ENCODE peak calls at places on chromosomes 13 and 19, in six cellular contexts. One of them, this sample, is unnamed.
A peak's percentile ranks its signal among the peaks of the same experiment; 100 is the strongest.

GRCh38 chr19:19381007-19381926 is 24.2 kb upstream of the GATAD2A start:
- DNase-seq in lower lobe of right lung: peak; percentile 70
- DNase-seq in heart right ventricle: no peak
- DNase-seq in mammary epithelial cell: no peak
- DNase-seq in PC-9: peak; percentile 26
- DNase-seq in heart left ventricle: no peak
- DNase-seq in this sample: peak; percentile 84

GRCh38 chr13:35530147-35530546 is 53.7 kb upstream of the MAB21L1 start:
- DNase-seq in lower lobe of right lung: no peak
- DNase-seq in heart right ventricle: peak; percentile 29
- DNase-seq in mammary epithelial cell: no peak
- DNase-seq in PC-9: no peak
- DNase-seq in heart left ventricle: peak; percentile 26
- DNase-seq in this sample: no peak

GRCh38 chr13:85503797-85504196 is 295.4 kb downstream of the SLITRK6 start:
- DNase-seq in lower lobe of right lung: no peak
- DNase-seq in heart right ventricle: no peak
- DNase-seq in mammary epithelial cell: peak; percentile 80
- DNase-seq in PC-9: no peak
- DNase-seq in heart left ventricle: no peak
- DNase-seq in this sample: no peak

GRCh38 chr19:6586726-6587092 is 4.2 kb downstream of the CD70 start:
- DNase-seq in lower lobe of right lung: no peak
- DNase-seq in heart right ventricle: no peak
- DNase-seq in mammary epithelial cell: no peak
- DNase-seq in PC-9: no peak
- DNase-seq in heart left ventricle: no peak
- DNase-seq in this sample: no peak

GRCh38 chr13:102443234-102443633 is 41.4 kb upstream of the FGF14 start:
- DNase-seq in lower lobe of right lung: no peak
- DNase-seq in heart right ventricle: no peak
- DNase-seq in mammary epithelial cell: no peak
- DNase-seq in PC-9: no peak
- DNase-seq in heart left ventricle: no peak
- DNase-seq in this sample: no peak

GRCh38 chr13:32031025-32031814 is at the start of gene FRY:
- DNase-seq in lower lobe of right lung: peak; percentile 81
- DNase-seq in heart right ventricle: peak; percentile 70
- DNase-seq in mammary epithelial cell: peak; percentile 70
- DNase-seq in PC-9: peak; percentile 32
- DNase-seq in heart left ventricle: peak; percentile 65
- DNase-seq in this sample: peak; percentile 76

GRCh38 chr19:48918801-48919247 is 14.7 kb upstream of the DHDH start:
- DNase-seq in lower lobe of right lung: no peak
- DNase-seq in heart right ventricle: no peak
- DNase-seq in mammary epithelial cell: no peak
- DNase-seq in PC-9: no peak
- DNase-seq in heart left ventricle: no peak
- DNase-seq in this sample: peak; percentile 75

GRCh38 chr19:46637224-46637623 is 1.2 kb upstream of the GNG8 start:
- DNase-seq in lower lobe of right lung: no peak
- DNase-seq in heart right ventricle: no peak
- DNase-seq in mammary epithelial cell: no peak
- DNase-seq in PC-9: no peak
- DNase-seq in heart left ventricle: no peak
- DNase-seq in this sample: no peak

GRCh38 chr13:33347866-33348265 is 62.3 kb upstream of the STARD13 start:
- DNase-seq in lower lobe of right lung: no peak
- DNase-seq in heart right ventricle: no peak
- DNase-seq in mammary epithelial cell: no peak
- DNase-seq in PC-9: no peak
- DNase-seq in heart left ventricle: no peak
- DNase-seq in this sample: no peak

GRCh38 chr13:101875717-101876393 is 423.4 kb downstream of the ITGBL1 start:
- DNase-seq in lower lobe of right lung: no peak
- DNase-seq in heart right ventricle: no peak
- DNase-seq in mammary epithelial cell: peak; percentile 91
- DNase-seq in PC-9: peak; percentile 7
- DNase-seq in heart left ventricle: peak; percentile 15
- DNase-seq in this sample: no peak

GRCh38 chr19:13056052-13056660 is 46.5 kb downstream of the LYL1 start:
- DNase-seq in lower lobe of right lung: peak; percentile 92
- DNase-seq in heart right ventricle: peak; percentile 70
- DNase-seq in mammary epithelial cell: peak; percentile 90
- DNase-seq in PC-9: peak; percentile 77
- DNase-seq in heart left ventricle: peak; percentile 70
- DNase-seq in this sample: peak; percentile 65

GRCh38 chr19:8539621-8540149 is 25.7 kb upstream of the ZNF414 start:
- DNase-seq in lower lobe of right lung: no peak
- DNase-seq in heart right ventricle: no peak
- DNase-seq in mammary epithelial cell: no peak
- DNase-seq in PC-9: no peak
- DNase-seq in heart left ventricle: no peak
- DNase-seq in this sample: no peak

GRCh38 chr13:48731957-48732569 is 78.3 kb downstream of the CYSLTR2 start:
- DNase-seq in lower lobe of right lung: peak; percentile 59
- DNase-seq in heart right ventricle: no peak
- DNase-seq in mammary epithelial cell: peak; percentile 12
- DNase-seq in PC-9: peak; percentile 9
- DNase-seq in heart left ventricle: no peak
- DNase-seq in this sample: peak; percentile 75

GRCh38 chr19:45496349-45496953 is 396 bp downstream of the RTN2 start:
- DNase-seq in lower lobe of right lung: no peak
- DNase-seq in heart right ventricle: no peak
- DNase-seq in mammary epithelial cell: no peak
- DNase-seq in PC-9: peak; percentile 45
- DNase-seq in heart left ventricle: no peak
- DNase-seq in this sample: no peak

GRCh38 chr19:23783634-23784033 is 24.9 kb upstream of the ZNF681 start:
- DNase-seq in lower lobe of right lung: no peak
- DNase-seq in heart right ventricle: no peak
- DNase-seq in mammary epithelial cell: no peak
- DNase-seq in PC-9: no peak
- DNase-seq in heart left ventricle: no peak
- DNase-seq in this sample: no peak

DNA sequence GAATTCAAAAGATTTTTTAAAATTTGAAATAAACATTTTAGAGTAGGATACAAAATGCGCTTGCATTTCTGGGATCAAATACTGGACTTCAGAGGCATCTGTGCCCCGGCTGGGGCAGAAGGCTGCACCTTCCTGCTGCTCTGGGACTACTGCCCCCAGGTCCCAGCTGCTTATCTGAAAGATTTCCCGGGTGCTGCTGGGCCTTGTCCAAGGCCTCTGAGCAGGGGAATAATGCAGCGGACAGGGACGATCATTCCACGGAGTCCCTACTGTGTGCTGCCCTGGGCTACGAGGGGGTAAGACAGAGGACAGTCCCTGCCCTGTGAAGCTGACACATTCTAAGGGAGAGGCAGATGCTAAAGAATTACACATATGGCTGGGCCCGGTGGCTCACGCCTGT is 33.1 kb upstream of the NCCRP1 start:
- DNase-seq in lower lobe of right lung: no peak
- DNase-seq in heart right ventricle: no peak
- DNase-seq in mammary epithelial cell: no peak
- DNase-seq in PC-9: no peak
- DNase-seq in heart left ventricle: no peak
- DNase-seq in this sample: no peak
- H3K4me1 ChIP-seq in lower lobe of right lung: peaks cover 71% of the 10 kb centered on the region
- H3K4me1 ChIP-seq in heart right ventricle: peaks cover 30% of the 10 kb centered on the region
- H3K4me1 ChIP-seq in mammary epithelial cell: peaks cover 40% of the 10 kb centered on the region
- H3K4me1 ChIP-seq in PC-9: peaks cover 33% of the 10 kb centered on the region
- H3K4me1 ChIP-seq in heart left ventricle: peaks cover 15% of the 10 kb centered on the region
- H3K4me1 ChIP-seq in this sample: peaks cover 26% of the 10 kb centered on the region

DNA sequence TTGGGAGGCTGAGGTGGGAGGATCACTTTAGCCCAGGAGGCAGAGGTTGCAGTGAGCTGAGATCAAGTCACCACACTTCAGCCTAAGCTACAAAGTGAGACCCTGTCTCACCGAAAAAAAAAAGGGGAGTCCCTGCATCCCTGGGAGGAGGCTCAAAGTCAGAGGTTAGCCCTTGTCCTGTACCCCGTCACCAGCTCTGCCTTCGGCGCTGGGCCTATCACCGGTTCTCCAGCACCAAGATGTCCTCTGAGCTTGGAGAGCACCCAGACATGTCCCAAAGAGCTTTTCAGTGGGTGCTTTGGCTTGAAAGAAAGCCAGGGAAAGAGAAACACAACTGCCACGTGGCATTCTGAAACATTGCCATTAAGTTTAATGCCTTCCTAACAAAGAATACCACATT is 356.9 kb upstream of the TSHZ3 start:
- DNase-seq in lower lobe of right lung: no peak
- DNase-seq in heart right ventricle: no peak
- DNase-seq in mammary epithelial cell: no peak
- DNase-seq in PC-9: no peak
- DNase-seq in heart left ventricle: no peak
- DNase-seq in this sample: no peak
- H3K27me3 ChIP-seq in lower lobe of right lung: no peaks in the 10 kb centered on the region
- H3K27me3 ChIP-seq in heart right ventricle: no peaks in the 10 kb centered on the region
- H3K27me3 ChIP-seq in mammary epithelial cell: no peaks in the 10 kb centered on the region
- H3K27me3 ChIP-seq in PC-9: peaks cover 10% of the 10 kb centered on the region
- H3K27me3 ChIP-seq in heart left ventricle: no peaks in the 10 kb centered on the region
- H3K27me3 ChIP-seq in this sample: no peaks in the 10 kb centered on the region

GRCh38 chr19:15897026-15897737 is 692 bp downstream of the CYP4F2 start:
- DNase-seq in lower lobe of right lung: no peak
- DNase-seq in heart right ventricle: no peak
- DNase-seq in mammary epithelial cell: no peak
- DNase-seq in PC-9: no peak
- DNase-seq in heart left ventricle: no peak
- DNase-seq in this sample: no peak
- TF ChIP-seq CTCF in lower lobe of right lung: no peak
- TF ChIP-seq CTCF in heart right ventricle: no peak
- TF ChIP-seq CTCF in mammary epithelial cell: no peak
- TF ChIP-seq CTCF in PC-9: no peak
- TF ChIP-seq CTCF in heart left ventricle: no peak
- TF ChIP-seq CTCF in this sample: no peak

DNA sequence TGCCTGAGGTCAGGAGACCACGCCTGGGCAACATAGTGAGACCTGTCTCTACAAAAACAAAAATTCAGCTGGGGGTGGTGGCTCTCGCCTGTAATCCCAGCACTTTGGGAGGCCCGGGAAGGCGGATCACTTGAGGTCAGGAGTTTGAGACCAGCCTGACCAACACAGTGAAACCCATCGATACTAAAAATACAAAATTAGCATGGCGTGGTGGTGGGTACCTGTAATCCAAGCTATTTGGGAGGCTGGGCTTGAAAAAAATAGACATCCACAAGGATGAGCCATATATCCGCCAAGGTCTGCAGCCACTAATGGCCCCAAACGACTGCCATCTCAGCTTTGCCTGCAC is 3.1 kb downstream of the RPS16 start:
- DNase-seq in lower lobe of right lung: no peak
- DNase-seq in heart right ventricle: no peak
- DNase-seq in mammary epithelial cell: no peak
- DNase-seq in PC-9: no peak
- DNase-seq in heart left ventricle: no peak
- DNase-seq in this sample: no peak
- H3K4me1 ChIP-seq in lower lobe of right lung: peaks cover 58% of the 10 kb centered on the region
- H3K4me1 ChIP-seq in heart right ventricle: peaks cover 54% of the 10 kb centered on the region
- H3K4me1 ChIP-seq in mammary epithelial cell: peaks cover 11% of the 10 kb centered on the region
- H3K4me1 ChIP-seq in PC-9: peaks cover 51% of the 10 kb centered on the region
- H3K4me1 ChIP-seq in heart left ventricle: peaks cover 32% of the 10 kb centered on the region
- H3K4me1 ChIP-seq in this sample: peaks cover 36% of the 10 kb centered on the region

GRCh38 chr13:61410669-61411297 is 4.9 kb downstream of the PCDH20 start:
- DNase-seq in lower lobe of right lung: no peak
- DNase-seq in heart right ventricle: no peak
- DNase-seq in mammary epithelial cell: no peak
- DNase-seq in PC-9: no peak
- DNase-seq in heart left ventricle: no peak
- DNase-seq in this sample: no peak

GRCh38 chr13:61410266-61410665 is 5.4 kb downstream of the PCDH20 start:
- DNase-seq in lower lobe of right lung: no peak
- DNase-seq in heart right ventricle: no peak
- DNase-seq in mammary epithelial cell: no peak
- DNase-seq in PC-9: no peak
- DNase-seq in heart left ventricle: no peak
- DNase-seq in this sample: no peak

DNA sequence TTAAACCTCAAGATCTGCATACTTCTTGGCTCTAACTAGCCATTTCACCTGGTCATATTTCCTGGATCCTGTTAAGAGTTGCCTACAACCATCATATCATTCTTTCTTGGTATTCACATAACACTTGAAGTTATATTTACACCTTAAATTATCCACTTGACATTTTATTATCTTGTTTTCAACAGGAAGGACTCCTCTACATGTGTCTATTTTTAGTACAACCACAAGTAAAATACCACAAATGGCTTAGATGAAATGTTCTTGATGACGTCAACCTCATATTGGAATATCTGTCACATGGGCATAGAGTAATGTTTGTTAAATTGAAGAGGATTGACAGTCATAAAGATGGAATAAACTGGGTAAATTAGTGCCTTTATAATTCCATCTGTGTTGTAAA is 9.4 kb downstream of the PCDH20 start:
- DNase-seq in lower lobe of right lung: no peak
- DNase-seq in heart right ventricle: no peak
- DNase-seq in mammary epithelial cell: no peak
- DNase-seq in PC-9: no peak
- DNase-seq in heart left ventricle: no peak
- DNase-seq in this sample: no peak
- H3K27me3 ChIP-seq in lower lobe of right lung: no peaks in the 10 kb centered on the region
- H3K27me3 ChIP-seq in heart right ventricle: no peaks in the 10 kb centered on the region
- H3K27me3 ChIP-seq in mammary epithelial cell: no peaks in the 10 kb centered on the region
- H3K27me3 ChIP-seq in PC-9: no peaks in the 10 kb centered on the region
- H3K27me3 ChIP-seq in heart left ventricle: no peaks in the 10 kb centered on the region
- H3K27me3 ChIP-seq in this sample: no peaks in the 10 kb centered on the region